ENCODE peak calls at places on chromosomes 3 and 15, in eight cellular contexts. One of them, this sample, is unnamed.

GRCh38 chr3:171828852-171829770 is 14.0 kb upstream of the TMEM212 start:
- DNase-seq in cardiac muscle cell: peak
- DNase-seq in PC-9: no peak
- DNase-seq in transverse colon: no peak
- DNase-seq in body of pancreas: no peak
- DNase-seq in K562: no peak
- DNase-seq in fibroblast of lung: no peak
- DNase-seq in AG09309: no peak
- DNase-seq in this sample: no peak

GRCh38 chr3:95036526-95037021 is 973.7 kb downstream of the NSUN3 start:
- DNase-seq in cardiac muscle cell: no peak
- DNase-seq in PC-9: no peak
- DNase-seq in transverse colon: no peak
- DNase-seq in body of pancreas: no peak
- DNase-seq in K562: no peak
- DNase-seq in fibroblast of lung: no peak
- DNase-seq in AG09309: no peak
- DNase-seq in this sample: no peak

GRCh38 chr15:68312701-68313204 is 35.2 kb downstream of the FEM1B start:
- DNase-seq in cardiac muscle cell: peak
- DNase-seq in PC-9: no peak
- DNase-seq in transverse colon: no peak
- DNase-seq in body of pancreas: peak
- DNase-seq in K562: peak
- DNase-seq in fibroblast of lung: peak
- DNase-seq in AG09309: no peak
- DNase-seq in this sample: no peak

GRCh38 chr3:4493931-4494806 is 1.0 kb downstream of the ITPR1 start:
- DNase-seq in cardiac muscle cell: peak
- DNase-seq in PC-9: peak
- DNase-seq in transverse colon: peak
- DNase-seq in body of pancreas: peak
- DNase-seq in K562: peak
- DNase-seq in fibroblast of lung: peak
- DNase-seq in AG09309: no peak
- DNase-seq in this sample: no peak

GRCh38 chr3:176950743-176951142 is 246.5 kb downstream of the TBL1XR1 start:
- DNase-seq in cardiac muscle cell: peak
- DNase-seq in PC-9: peak
- DNase-seq in transverse colon: no peak
- DNase-seq in body of pancreas: no peak
- DNase-seq in K562: no peak
- DNase-seq in fibroblast of lung: peak
- DNase-seq in AG09309: no peak
- DNase-seq in this sample: peak

GRCh38 chr3:182045721-182046120 is 334.0 kb downstream of the SOX2 start:
- DNase-seq in cardiac muscle cell: no peak
- DNase-seq in PC-9: no peak
- DNase-seq in transverse colon: no peak
- DNase-seq in body of pancreas: no peak
- DNase-seq in K562: no peak
- DNase-seq in fibroblast of lung: no peak
- DNase-seq in AG09309: no peak
- DNase-seq in this sample: no peak

GRCh38 chr3:61996351-61996750 is 377.0 kb downstream of the FEZF2 start:
- DNase-seq in cardiac muscle cell: no peak
- DNase-seq in PC-9: no peak
- DNase-seq in transverse colon: no peak
- DNase-seq in body of pancreas: no peak
- DNase-seq in K562: no peak
- DNase-seq in fibroblast of lung: no peak
- DNase-seq in AG09309: no peak
- DNase-seq in this sample: no peak

GRCh38 chr3:189953551-189953950 is 167.1 kb downstream of the P3H2 start:
- DNase-seq in cardiac muscle cell: peak
- DNase-seq in PC-9: no peak
- DNase-seq in transverse colon: no peak
- DNase-seq in body of pancreas: no peak
- DNase-seq in K562: no peak
- DNase-seq in fibroblast of lung: peak
- DNase-seq in AG09309: no peak
- DNase-seq in this sample: no peak

GRCh38 chr3:126008219-126008618 is 39.2 kb downstream of the ROPN1B start:
- DNase-seq in cardiac muscle cell: no peak
- DNase-seq in PC-9: no peak
- DNase-seq in transverse colon: no peak
- DNase-seq in body of pancreas: no peak
- DNase-seq in K562: no peak
- DNase-seq in fibroblast of lung: no peak
- DNase-seq in AG09309: no peak
- DNase-seq in this sample: no peak

GRCh38 chr3:6542795-6543194 is 318.1 kb upstream of the GRM7 start:
- DNase-seq in cardiac muscle cell: no peak
- DNase-seq in PC-9: no peak
- DNase-seq in transverse colon: no peak
- DNase-seq in body of pancreas: no peak
- DNase-seq in K562: no peak
- DNase-seq in fibroblast of lung: no peak
- DNase-seq in AG09309: no peak
- DNase-seq in this sample: no peak

GRCh38 chr3:52350436-52350835 is 34.3 kb downstream of the DNAH1 start:
- DNase-seq in cardiac muscle cell: no peak
- DNase-seq in PC-9: no peak
- DNase-seq in transverse colon: no peak
- DNase-seq in body of pancreas: no peak
- DNase-seq in K562: no peak
- DNase-seq in fibroblast of lung: no peak
- DNase-seq in AG09309: no peak
- DNase-seq in this sample: no peak

GRCh38 chr3:184574552-184575430 is 13.2 kb downstream of the EPHB3 start:
- DNase-seq in cardiac muscle cell: peak
- DNase-seq in PC-9: no peak
- DNase-seq in transverse colon: no peak
- DNase-seq in body of pancreas: no peak
- DNase-seq in K562: no peak
- DNase-seq in fibroblast of lung: no peak
- DNase-seq in AG09309: no peak
- DNase-seq in this sample: no peak

GRCh38 chr3:9248232-9249191 is 934 bp downstream of the SRGAP3 start:
- DNase-seq in cardiac muscle cell: no peak
- DNase-seq in PC-9: peak
- DNase-seq in transverse colon: peak
- DNase-seq in body of pancreas: no peak
- DNase-seq in K562: no peak
- DNase-seq in fibroblast of lung: no peak
- DNase-seq in AG09309: no peak
- DNase-seq in this sample: no peak
- H3K4me3 ChIP-seq in cardiac muscle cell: peak
- H3K4me3 ChIP-seq in PC-9: peak
- H3K4me3 ChIP-seq in transverse colon: no peak
- H3K4me3 ChIP-seq in body of pancreas: no peak
- H3K4me3 ChIP-seq in K562: no peak
- H3K4me3 ChIP-seq in fibroblast of lung: peak
- H3K4me3 ChIP-seq in AG09309: peak
- H3K4me3 ChIP-seq in this sample: no peak

DNA sequence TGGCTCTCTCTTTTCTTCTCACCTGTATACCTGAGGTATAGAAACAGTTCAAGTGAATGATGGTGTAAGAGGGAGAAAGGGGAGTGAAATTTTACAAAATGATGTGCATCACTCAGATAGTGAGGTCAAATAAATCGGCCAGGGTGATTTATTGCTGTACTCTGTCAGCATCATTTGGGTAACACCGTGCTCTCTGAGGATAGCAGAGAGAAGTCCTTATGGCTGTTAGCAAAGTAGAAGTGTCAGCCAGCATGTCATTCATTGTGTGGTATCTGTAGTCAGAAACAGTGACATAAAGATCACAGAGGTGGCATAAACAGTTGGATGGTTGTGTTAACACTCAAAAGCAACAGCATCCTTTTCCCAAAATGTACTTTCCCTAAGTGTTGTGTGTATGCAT is 53.4 kb downstream of the PSMD6 start:
- DNase-seq in cardiac muscle cell: no peak
- DNase-seq in PC-9: no peak
- DNase-seq in transverse colon: no peak
- DNase-seq in body of pancreas: no peak
- DNase-seq in K562: peak
- DNase-seq in fibroblast of lung: no peak
- DNase-seq in AG09309: no peak
- DNase-seq in this sample: no peak
- H3K4me3 ChIP-seq in cardiac muscle cell: no peak
- H3K4me3 ChIP-seq in PC-9: no peak
- H3K4me3 ChIP-seq in transverse colon: no peak
- H3K4me3 ChIP-seq in body of pancreas: no peak
- H3K4me3 ChIP-seq in K562: no peak
- H3K4me3 ChIP-seq in fibroblast of lung: no peak
- H3K4me3 ChIP-seq in AG09309: no peak
- H3K4me3 ChIP-seq in this sample: no peak

DNA sequence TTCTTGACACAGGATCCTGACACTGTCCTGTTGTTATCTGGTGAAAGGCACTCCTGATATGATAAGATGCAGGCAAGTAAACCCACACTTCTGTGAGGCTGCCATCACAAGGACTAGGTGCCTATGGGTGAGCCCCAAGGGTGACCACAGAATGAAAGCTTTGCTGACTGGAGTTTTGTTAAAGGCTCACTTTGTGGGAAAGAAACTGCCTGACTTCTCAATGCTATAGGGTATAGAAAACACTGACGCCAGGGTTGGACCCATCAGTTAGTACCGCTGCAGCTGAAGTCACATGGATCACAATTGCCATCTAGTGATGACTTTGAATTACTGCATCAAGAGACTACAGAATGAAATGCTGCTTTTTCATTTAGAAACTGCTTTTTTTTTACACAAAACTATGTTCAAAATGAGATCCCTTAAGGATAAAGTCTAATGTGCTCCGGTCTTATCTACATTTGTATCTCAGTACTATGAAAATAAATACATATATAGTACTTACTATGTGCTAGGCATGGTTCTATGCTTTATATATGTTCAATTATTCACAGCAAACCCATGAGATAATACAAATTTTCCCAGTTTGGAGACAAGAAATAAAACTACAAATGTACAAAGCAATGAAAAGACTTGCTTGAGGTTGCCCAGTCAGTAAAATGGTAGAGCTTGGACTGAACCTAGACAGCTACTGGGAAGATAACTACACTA is 64.2 kb upstream of the CMSS1 start:
- DNase-seq in cardiac muscle cell: peak
- DNase-seq in PC-9: peak
- DNase-seq in transverse colon: no peak
- DNase-seq in body of pancreas: no peak
- DNase-seq in K562: peak
- DNase-seq in fibroblast of lung: peak
- DNase-seq in AG09309: no peak
- DNase-seq in this sample: no peak
- H3K4me3 ChIP-seq in cardiac muscle cell: no peak
- H3K4me3 ChIP-seq in PC-9: no peak
- H3K4me3 ChIP-seq in transverse colon: no peak
- H3K4me3 ChIP-seq in body of pancreas: no peak
- H3K4me3 ChIP-seq in K562: no peak
- H3K4me3 ChIP-seq in fibroblast of lung: no peak
- H3K4me3 ChIP-seq in AG09309: no peak
- H3K4me3 ChIP-seq in this sample: no peak

GRCh38 chr3:139893264-139893962 is 41.6 kb upstream of the CLSTN2 start:
- DNase-seq in cardiac muscle cell: peak
- DNase-seq in PC-9: no peak
- DNase-seq in transverse colon: no peak
- DNase-seq in body of pancreas: no peak
- DNase-seq in K562: no peak
- DNase-seq in fibroblast of lung: no peak
- DNase-seq in AG09309: no peak
- DNase-seq in this sample: no peak

GRCh38 chr3:139888561-139889140 is 46.3 kb upstream of the CLSTN2 start:
- DNase-seq in cardiac muscle cell: no peak
- DNase-seq in PC-9: no peak
- DNase-seq in transverse colon: no peak
- DNase-seq in body of pancreas: no peak
- DNase-seq in K562: no peak
- DNase-seq in fibroblast of lung: no peak
- DNase-seq in AG09309: no peak
- DNase-seq in this sample: no peak

GRCh38 chr3:139887431-139887830 is 47.6 kb upstream of the CLSTN2 start:
- DNase-seq in cardiac muscle cell: no peak
- DNase-seq in PC-9: no peak
- DNase-seq in transverse colon: no peak
- DNase-seq in body of pancreas: no peak
- DNase-seq in K562: no peak
- DNase-seq in fibroblast of lung: no peak
- DNase-seq in AG09309: no peak
- DNase-seq in this sample: no peak
- H3K4me3 ChIP-seq in cardiac muscle cell: no peak
- H3K4me3 ChIP-seq in PC-9: no peak
- H3K4me3 ChIP-seq in transverse colon: no peak
- H3K4me3 ChIP-seq in body of pancreas: no peak
- H3K4me3 ChIP-seq in K562: no peak
- H3K4me3 ChIP-seq in fibroblast of lung: no peak
- H3K4me3 ChIP-seq in AG09309: no peak
- H3K4me3 ChIP-seq in this sample: no peak

GRCh38 chr3:86930831-86931230 is 60.1 kb downstream of the VGLL3 start:
- DNase-seq in cardiac muscle cell: no peak
- DNase-seq in PC-9: no peak
- DNase-seq in transverse colon: no peak
- DNase-seq in body of pancreas: no peak
- DNase-seq in K562: no peak
- DNase-seq in fibroblast of lung: no peak
- DNase-seq in AG09309: no peak
- DNase-seq in this sample: peak
- H3K4me3 ChIP-seq in cardiac muscle cell: no peak
- H3K4me3 ChIP-seq in PC-9: no peak
- H3K4me3 ChIP-seq in transverse colon: no peak
- H3K4me3 ChIP-seq in body of pancreas: no peak
- H3K4me3 ChIP-seq in K562: no peak
- H3K4me3 ChIP-seq in fibroblast of lung: no peak
- H3K4me3 ChIP-seq in AG09309: no peak
- H3K4me3 ChIP-seq in this sample: no peak